ENCODE peak calls at places on chromosomes 13 and 19, in eight cellular contexts. T, B, Y, S, M, N, Q and P are unnamed samples.

GRCh38 chr13:49561064-49561410 is 24.3 kb downstream of the RCBTB1 start:
- DNase-seq in T (no peak), S (no peak), Q (no peak), N (peak; percentile 49), Y (no peak), B (no peak), M (no peak), P (no peak)

GRCh38 chr13:109858319-109858718 is 71.9 kb upstream of the IRS2 start:
- DNase-seq in S (no peak), B (no peak), Q (peak; percentile 81), T (no peak), Y (no peak), N (no peak), M (no peak), P (no peak)

GRCh38 chr13:26946675-26947342 is 186.2 kb upstream of the GPR12 start:
- DNase-seq in S (peak; percentile 66), M (no peak), B (no peak), T (no peak), Y (no peak), N (peak; percentile 81), Q (peak; percentile 70), P (peak; percentile 6)

GRCh38 chr13:26810095-26810494 is 49.5 kb upstream of the GPR12 start:
- DNase-seq in Q (no peak), B (no peak), S (no peak), N (no peak), M (no peak), Y (no peak), T (no peak), P (no peak)

GRCh38 chr19:53868091-53868891 is 608 bp downstream of the MYADM start:
- DNase-seq in T (no peak), S (no peak), N (peak; percentile 65), B (no peak), Y (no peak), M (peak; percentile 75), Q (peak; percentile 69), P (peak; percentile 54)

GRCh38 chr13:33364192-33364591 is 78.6 kb upstream of the STARD13 start:
- DNase-seq in M (no peak), S (no peak), B (no peak), T (no peak), Q (no peak), N (no peak), Y (no peak), P (no peak)

GRCh38 chr19:7926021-7926726 is at the start of gene CTXN1:
- DNase-seq in B (no peak), Y (no peak), S (peak; percentile 72), N (peak; percentile 54), T (peak; percentile 66), Q (peak; percentile 71), M (peak; percentile 89), P (peak; percentile 78)

GRCh38 chr19:35856001-35856400 is 710 bp upstream of the KIRREL2 start:
- DNase-seq in S (no peak), N (no peak), Q (no peak), T (no peak), M (no peak), B (no peak), Y (no peak), P (no peak)

GRCh38 chr13:20264271-20265018 is 32.3 kb upstream of the GJB6 start:
- DNase-seq in B (no peak), S (peak; percentile 49), M (no peak), N (no peak), T (no peak), Y (no peak), Q (no peak), P (peak; percentile 7)

GRCh38 chr19:54147676-54148075 is 10.1 kb downstream of the CNOT3 start:
- DNase-seq in M (no peak), Q (no peak), B (no peak), S (no peak), Y (no peak), T (no peak), N (no peak), P (no peak)

GRCh38 chr19:11422163-11423068 is 3.3 kb upstream of the RGL3 start:
- DNase-seq in T (peak; percentile 94), Q (no peak), Y (no peak), N (peak; percentile 65), S (peak; percentile 86), M (peak; percentile 67), B (peak; percentile 17), P (peak; percentile 87)

GRCh38 chr19:29119582-29119981 is 93.4 kb downstream of the UQCRFS1 start:
- DNase-seq in T (no peak), Q (no peak), Y (no peak), B (no peak), M (no peak), N (no peak), S (no peak), P (no peak)
- TF ChIP-seq CTCF in T (no peak), Q (no peak), Y (no peak), B (peak; percentile 30), M (no peak), N (no peak), S (no peak), P (no peak)

DNA sequence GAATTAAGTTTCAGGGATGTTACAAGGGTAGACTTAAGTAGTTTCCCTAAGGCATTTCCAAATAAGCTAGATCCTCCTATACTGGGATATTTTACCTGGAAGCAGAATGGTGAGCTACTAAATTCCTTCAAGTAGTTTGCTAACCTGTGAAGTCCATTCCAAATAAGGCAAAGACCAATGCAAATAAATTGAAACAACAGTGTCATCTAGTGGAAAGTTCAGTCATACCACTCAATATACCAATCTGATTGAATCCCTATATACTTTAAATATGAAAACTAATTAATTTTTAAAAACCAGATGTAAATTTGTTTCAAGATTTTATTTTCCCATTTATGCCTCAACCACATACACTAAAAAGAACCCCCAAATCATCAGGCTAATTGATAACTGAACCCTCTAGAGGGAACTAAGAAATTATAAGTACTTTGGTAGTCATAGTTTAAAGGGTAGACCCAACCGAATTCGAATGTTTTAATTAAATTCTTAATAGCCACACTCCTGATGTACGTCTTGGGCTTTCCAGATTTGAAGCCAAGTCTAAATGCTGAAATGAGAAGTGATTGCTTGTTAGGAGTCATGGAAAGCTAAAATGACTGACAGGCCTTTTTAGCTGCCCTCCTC is 223.7 kb downstream of the TBC1D4 start:
- DNase-seq in S (peak; percentile 5), B (no peak), Q (peak; percentile 73), T (no peak), M (no peak), Y (no peak), N (peak; percentile 52), P (no peak)
- TF ChIP-seq CTCF in S (peak; percentile 44), B (peak; percentile 65), Q (peak; percentile 75), T (peak; percentile 58), M (peak; percentile 66), Y (peak; percentile 34), N (peak; percentile 63), P (peak; percentile 38)

GRCh38 chr13:53200498-53201453 is 172.2 kb downstream of the OLFM4 start:
- DNase-seq in T (no peak), S (no peak), Y (no peak), N (peak; percentile 0), B (no peak), M (peak; percentile 82), Q (no peak), P (peak; percentile 13)
- TF ChIP-seq CTCF in T (no peak), S (peak; percentile 3), Y (peak; percentile 26), N (peak; percentile 15), B (peak; percentile 52), M (peak; percentile 81), Q (no peak), P (peak; percentile 20)

GRCh38 chr19:1222394-1222793 is 15.4 kb downstream of the CBARP start:
- DNase-seq in T (no peak), B (no peak), M (no peak), S (no peak), Q (no peak), Y (no peak), N (no peak), P (no peak)
- TF ChIP-seq CTCF in T (no peak), B (no peak), M (no peak), S (peak; percentile 20), Q (no peak), Y (no peak), N (no peak), P (no peak)

GRCh38 chr13:45595968-45596367 is 19.6 kb downstream of the ERICH6B start:
- DNase-seq in M (no peak), T (no peak), S (no peak), Y (no peak), N (no peak), B (no peak), Q (no peak), P (no peak)
- TF ChIP-seq CTCF in M (no peak), T (no peak), S (no peak), Y (no peak), N (no peak), B (no peak), Q (no peak), P (no peak)

GRCh38 chr13:67238277-67238859 is 8.2 kb upstream of the PCDH9 start:
- DNase-seq in S (peak; percentile 30), Q (peak; percentile 63), N (peak; percentile 28), M (no peak), Y (no peak), B (no peak), T (no peak), P (no peak)
- TF ChIP-seq CTCF in S (peak; percentile 40), Q (peak; percentile 64), N (peak; percentile 59), M (peak; percentile 93), Y (peak; percentile 74), B (peak; percentile 50), T (peak; percentile 97), P (peak; percentile 77)

GRCh38 chr19:4624733-4625362 is 14.5 kb upstream of the TNFAIP8L1 start:
- DNase-seq in N (no peak), B (no peak), T (no peak), M (no peak), Q (peak; percentile 49), S (peak; percentile 35), Y (no peak), P (no peak)
- TF ChIP-seq CTCF in N (peak; percentile 34), B (peak; percentile 47), T (no peak), M (no peak), Q (peak; percentile 63), S (peak; percentile 9), Y (no peak), P (no peak)

GRCh38 chr13:24539500-24540165 is 27.1 kb upstream of the PARP4 start:
- DNase-seq in M (no peak), N (no peak), T (no peak), Y (no peak), S (no peak), Q (no peak), B (no peak), P (no peak)

GRCh38 chr13:24540236-24541126 is 27.9 kb upstream of the PARP4 start:
- DNase-seq in T (no peak), N (no peak), S (no peak), Y (no peak), B (no peak), M (no peak), Q (no peak), P (peak; percentile 31)

GRCh38 chr13:24541127-24541475 is 28.5 kb upstream of the PARP4 start:
- DNase-seq in N (no peak), B (no peak), T (no peak), Y (no peak), S (no peak), Q (no peak), M (no peak), P (no peak)
- TF ChIP-seq CTCF in N (no peak), B (no peak), T (no peak), Y (no peak), S (no peak), Q (peak; percentile 7), M (no peak), P (peak; percentile 17)